ENCODE peak calls at places on chromosome 6, in four cellular contexts. L is heart right ventricle; B is HL-60; Q is CD8-positive, alpha-beta T cell. O is an unnamed sample.

GRCh38 chr6:127550403-127550802 is 26.6 kb upstream of the C6orf58 start:
- DNase-seq in Q (no peak), B (no peak), L (no peak), O (no peak)

GRCh38 chr6:97669191-97669651 is 386.2 kb upstream of the MMS22L start:
- DNase-seq in L (peak; percentile 27), B (no peak), Q (no peak), O (peak; percentile 27)

GRCh38 chr6:144528605-144529425 is 243.7 kb downstream of the UTRN start:
- DNase-seq in B (no peak), Q (no peak), L (no peak), O (no peak)

GRCh38 chr6:683742-684440 is 9.0 kb downstream of the EXOC2 start:
- DNase-seq in B (no peak), L (no peak), Q (no peak), O (no peak)

GRCh38 chr6:36933102-36933501 is 21.4 kb upstream of the PI16 start:
- DNase-seq in B (no peak), Q (no peak), L (no peak), O (no peak)

GRCh38 chr6:156832166-156832743 is 55.1 kb downstream of the ARID1B start:
- DNase-seq in B (no peak), L (no peak), Q (no peak), O (no peak)

GRCh38 chr6:168134399-168135201 is 55.6 kb upstream of the FRMD1 start:
- DNase-seq in Q (no peak), L (no peak), B (no peak), O (no peak)

GRCh38 chr6:162363757-162364156 is 363.8 kb downstream of the PRKN start:
- DNase-seq in L (no peak), Q (no peak), B (no peak), O (no peak)

GRCh38 chr6:121884621-121885020 is 449.2 kb downstream of the GJA1 start:
- DNase-seq in L (no peak), Q (no peak), B (no peak), O (no peak)

GRCh38 chr6:125198285-125199009 is 44.9 kb downstream of the TPD52L1 start:
- DNase-seq in L (no peak), Q (no peak), B (no peak), O (no peak)

GRCh38 chr6:98769546-98769945 is 64.8 kb upstream of the POU3F2 start:
- DNase-seq in B (peak; percentile 7), Q (peak; percentile 5), L (no peak), O (no peak)

GRCh38 chr6:166007349-166008263 is 160.0 kb downstream of the TBXT start:
- DNase-seq in Q (no peak), B (no peak), L (peak; percentile 75), O (no peak)

GRCh38 chr6:166009385-166010031 is 158.1 kb downstream of the TBXT start:
- DNase-seq in B (no peak), L (no peak), Q (no peak), O (no peak)

GRCh38 chr6:166010585-166010984 is 157.1 kb downstream of the TBXT start:
- DNase-seq in Q (no peak), L (no peak), B (no peak), O (no peak)

GRCh38 chr6:166010136-166010535 is 157.5 kb downstream of the TBXT start:
- DNase-seq in Q (no peak), L (no peak), B (no peak), O (no peak)

DNA sequence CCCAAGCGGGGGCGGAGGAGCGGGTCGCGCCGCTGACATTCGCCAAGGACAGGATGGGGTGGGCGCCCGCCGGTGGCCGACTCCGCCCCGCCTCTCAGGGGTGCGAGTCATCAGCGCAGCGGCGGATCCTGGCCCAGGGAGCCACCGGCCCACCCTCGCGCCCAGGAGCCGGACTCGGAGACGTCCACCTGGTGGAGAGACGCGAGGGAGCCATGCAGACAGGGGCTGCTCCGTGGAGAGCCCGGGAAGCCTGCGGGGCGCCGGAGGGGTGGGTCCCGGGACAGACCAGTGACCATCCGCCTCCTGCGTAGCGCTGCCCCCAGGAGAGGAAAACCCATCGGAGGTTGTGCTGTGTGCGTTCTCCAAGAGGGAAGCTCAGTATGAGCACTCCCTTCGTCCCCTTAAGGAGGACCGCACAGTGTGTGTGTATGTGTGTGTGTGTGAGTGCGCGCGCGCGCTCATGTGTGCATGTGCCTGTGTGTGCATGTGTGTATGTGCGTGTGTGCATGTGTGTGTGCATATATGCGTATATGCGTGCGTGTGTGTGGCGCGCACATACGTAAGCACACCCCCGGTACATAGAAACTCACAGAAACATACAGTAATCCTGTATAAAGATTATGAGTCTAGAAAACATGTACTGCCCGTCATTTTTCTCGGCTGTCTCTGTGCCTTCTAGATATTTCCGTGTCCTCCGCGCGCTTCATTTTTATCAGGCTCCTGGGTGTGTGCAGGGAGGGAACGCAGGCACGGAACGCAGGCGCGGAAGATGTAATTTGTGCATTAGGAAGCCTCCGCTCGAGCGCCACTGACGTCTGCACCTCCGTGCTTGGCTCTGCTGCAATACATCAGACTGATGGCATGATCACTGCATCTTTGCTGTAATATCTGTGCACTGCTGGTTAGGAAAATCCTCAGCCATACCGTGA is 158.9 kb downstream of the TBXT start:
- DNase-seq in B (no peak), Q (no peak), L (no peak), O (no peak)
- H3K27ac ChIP-seq in B (no peak overlapping the region), Q (no peak overlapping the region), L (no peak overlapping the region), O (no peak overlapping the region)

GRCh38 chr6:93238632-93239031 is 180.7 kb downstream of the EPHA7 start:
- DNase-seq in B (no peak), Q (no peak), L (no peak), O (no peak)

GRCh38 chr6:93235775-93236174 is 183.6 kb downstream of the EPHA7 start:
- DNase-seq in L (no peak), Q (no peak), B (no peak), O (no peak)
- H3K27ac ChIP-seq in L (no peak overlapping the region), Q (no peak overlapping the region), B (no peak overlapping the region), O (no peak overlapping the region)

GRCh38 chr6:24334285-24334684 is 23.6 kb downstream of the DCDC2 start:
- DNase-seq in L (no peak), B (no peak), Q (no peak), O (no peak)

GRCh38 chr6:24340998-24341934 is 16.6 kb downstream of the DCDC2 start:
- DNase-seq in L (no peak), Q (no peak), B (no peak), O (no peak)

GRCh38 chr6:24344981-24345380 is 12.9 kb downstream of the DCDC2 start:
- DNase-seq in B (no peak), L (no peak), Q (no peak), O (no peak)

DNA sequence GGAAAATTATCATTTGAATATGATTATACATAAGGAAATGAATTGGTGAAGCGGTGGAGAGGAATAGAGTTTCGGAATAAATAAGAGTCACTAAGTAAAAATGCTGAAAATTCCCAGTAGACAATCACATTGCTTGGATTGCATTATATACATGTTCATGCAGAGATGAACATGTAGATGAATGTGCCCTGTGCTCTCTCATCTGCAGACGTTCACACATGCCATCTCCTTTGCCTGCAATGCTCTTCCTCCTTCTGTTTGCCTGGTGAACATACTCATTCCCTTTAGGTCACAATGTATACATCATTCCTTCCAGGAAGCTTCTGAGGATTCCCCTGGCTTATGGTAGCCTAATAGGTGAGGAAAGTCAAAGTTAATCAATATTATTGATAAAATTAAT is 17.9 kb downstream of the DCDC2 start:
- DNase-seq in B (no peak), L (no peak), Q (no peak), O (no peak)
- H3K27ac ChIP-seq in B (no peak overlapping the region), L (no peak overlapping the region), Q (no peak overlapping the region), O (no peak overlapping the region)

GRCh38 chr6:155121699-155122098 is 126.6 kb downstream of the TIAM2 start:
- DNase-seq in L (no peak), Q (no peak), B (no peak), O (no peak)
- H3K27ac ChIP-seq in L (no peak overlapping the region), Q (no peak overlapping the region), B (no peak overlapping the region), O (no peak overlapping the region)

GRCh38 chr6:21785162-21785561 is 191.6 kb downstream of the SOX4 start:
- DNase-seq in Q (no peak), B (no peak), L (no peak), O (no peak)

GRCh38 chr6:21780144-21780543 is 186.6 kb downstream of the SOX4 start:
- DNase-seq in Q (no peak), B (no peak), L (no peak), O (no peak)

GRCh38 chr6:21781075-21781474 is 187.5 kb downstream of the SOX4 start:
- DNase-seq in B (no peak), Q (no peak), L (no peak), O (no peak)

DNA sequence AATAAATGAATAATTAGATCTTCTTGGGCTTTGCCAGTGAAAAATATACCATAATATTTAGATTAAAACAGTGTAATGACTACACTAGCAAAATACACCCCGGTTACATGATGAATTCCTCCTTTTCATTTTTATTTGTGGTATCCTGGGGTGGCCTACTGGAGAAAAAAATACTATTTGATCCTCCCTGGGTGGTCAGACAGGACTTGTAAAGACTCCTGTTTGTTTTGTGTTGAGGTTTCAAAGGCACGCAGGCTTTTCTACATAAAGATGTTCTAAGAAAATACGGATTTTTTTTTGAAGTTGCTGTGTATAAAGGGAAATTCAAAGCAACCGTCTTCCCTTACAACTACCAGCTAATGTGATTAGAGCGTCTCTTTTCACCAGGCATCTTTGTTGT is 187.1 kb downstream of the SOX4 start:
- DNase-seq in L (no peak), Q (no peak), B (no peak), O (no peak)
- H3K27ac ChIP-seq in L (no peak overlapping the region), Q (no peak overlapping the region), B (no peak overlapping the region), O (no peak overlapping the region)